ENCODE peak calls at places on chromosomes 13 and 19, in seven cellular contexts. R, B, D, W, M, C and Q are unnamed samples.

GRCh38 chr13:76822691-76823267 is 63.4 kb downstream of the KCTD12 start:
- DNase-seq in R (no peak), B (peak; percentile 34), D (no peak), W (no peak), M (no peak), C (no peak), Q (no peak)

GRCh38 chr13:42239644-42240043 is 32.3 kb upstream of the AKAP11 start:
- DNase-seq in R (no peak), B (peak; percentile 7), D (no peak), W (no peak), M (no peak), C (no peak), Q (no peak)

GRCh38 chr19:22603518-22604440 is 30.3 kb upstream of the ZNF492 start:
- DNase-seq in R (no peak), B (no peak), D (no peak), W (no peak), M (no peak), C (no peak), Q (no peak)

GRCh38 chr13:105202384-105202783 is 1333.1 kb downstream of the EFNB2 start:
- DNase-seq in R (no peak), B (peak; percentile 47), D (no peak), W (no peak), M (no peak), C (no peak), Q (no peak)

GRCh38 chr19:32067686-32068085 is 277.7 kb upstream of the ZNF507 start:
- DNase-seq in R (no peak), B (no peak), D (no peak), W (no peak), M (no peak), C (no peak), Q (no peak)

GRCh38 chr19:492091-492531 is 4.2 kb upstream of the MADCAM1 start:
- DNase-seq in R (no peak), B (no peak), D (no peak), W (no peak), M (no peak), C (no peak), Q (peak; percentile 43)

GRCh38 chr13:27712421-27712820 is 79.9 kb upstream of the GSX1 start:
- DNase-seq in R (no peak), B (no peak), D (no peak), W (peak; percentile 5), M (no peak), C (no peak), Q (no peak)

GRCh38 chr19:44990459-44990858 is 10.8 kb upstream of the RELB start:
- DNase-seq in R (no peak), B (no peak), D (no peak), W (no peak), M (no peak), C (no peak), Q (no peak)

GRCh38 chr19:35206379-35206778 is 22.2 kb downstream of the FAM187B start:
- DNase-seq in R (no peak), B (no peak), D (no peak), W (no peak), M (no peak), C (no peak), Q (no peak)

GRCh38 chr13:20566424-20566916 is 487 bp upstream of the IFT88 start:
- DNase-seq in R (no peak), B (peak; percentile 85), D (peak; percentile 2), W (peak; percentile 15), M (peak; percentile 65), C (peak; percentile 40), Q (no peak)

GRCh38 chr19:48556163-48556562 is 4.2 kb downstream of the SULT2B1 start:
- DNase-seq in R (no peak), B (peak; percentile 69), D (no peak), W (peak; percentile 62), M (no peak), C (peak; percentile 91), Q (no peak)

GRCh38 chr13:88303157-88303556 is 632.0 kb downstream of the SLITRK5 start:
- DNase-seq in R (no peak), B (no peak), D (no peak), W (no peak), M (no peak), C (no peak), Q (no peak)

GRCh38 chr13:50124536-50125305 is 109.5 kb downstream of the KCNRG start:
- DNase-seq in R (peak; percentile 58), B (peak; percentile 56), D (peak; percentile 92), W (peak; percentile 57), M (peak; percentile 98), C (peak; percentile 88), Q (peak; percentile 65)

GRCh38 chr19:10402441-10403038 is 802 bp downstream of the CDC37 start:
- DNase-seq in R (no peak), B (no peak), D (no peak), W (no peak), M (no peak), C (no peak), Q (peak; percentile 80)

GRCh38 chr19:52221831-52222375 is 32.1 kb downstream of the PPP2R1A start:
- DNase-seq in R (no peak), B (peak; percentile 35), D (no peak), W (no peak), M (no peak), C (no peak), Q (no peak)

GRCh38 chr19:53132231-53132991 is at the start of gene ZNF415:
- DNase-seq in R (peak; percentile 81), B (peak; percentile 67), D (peak; percentile 25), W (no peak), M (peak; percentile 86), C (no peak), Q (peak; percentile 75)

GRCh38 chr19:46624958-46625661 is at the start of gene PTGIR:
- DNase-seq in R (no peak), B (peak; percentile 78), D (peak; percentile 82), W (no peak), M (peak; percentile 74), C (no peak), Q (no peak)

GRCh38 chr13:29902632-29903305 is 52.4 kb upstream of the UBL3 start:
- DNase-seq in R (no peak), B (no peak), D (no peak), W (no peak), M (no peak), C (no peak), Q (no peak)

GRCh38 chr19:35501684-35502083 is 11.4 kb upstream of the KRTDAP start:
- DNase-seq in R (no peak), B (no peak), D (no peak), W (no peak), M (peak; percentile 56), C (no peak), Q (no peak)

GRCh38 chr19:51595776-51596175 is 24.7 kb downstream of the ZNF175 start:
- DNase-seq in R (no peak), B (no peak), D (no peak), W (no peak), M (no peak), C (no peak), Q (no peak)

GRCh38 chr13:75294110-75294509 is 187.9 kb downstream of the TBC1D4 start:
- DNase-seq in R (no peak), B (no peak), D (no peak), W (no peak), M (no peak), C (no peak), Q (no peak)

GRCh38 chr13:49098198-49098597 is 121.9 kb upstream of the MLNR start:
- DNase-seq in R (no peak), B (peak; percentile 99), D (peak; percentile 30), W (peak; percentile 37), M (peak; percentile 42), C (no peak), Q (no peak)

GRCh38 chr13:49098771-49099512 is 121.2 kb upstream of the MLNR start:
- DNase-seq in R (no peak), B (no peak), D (no peak), W (peak; percentile 10), M (no peak), C (no peak), Q (no peak)

GRCh38 chr13:49100637-49101570 is 119.2 kb upstream of the MLNR start:
- DNase-seq in R (no peak), B (no peak), D (no peak), W (no peak), M (no peak), C (no peak), Q (no peak)

GRCh38 chr13:49099513-49099877 is 120.6 kb upstream of the MLNR start:
- DNase-seq in R (no peak), B (no peak), D (no peak), W (no peak), M (no peak), C (no peak), Q (no peak)

GRCh38 chr13:49097374-49097773 is 121.7 kb downstream of the FNDC3A start:
- DNase-seq in R (no peak), B (peak; percentile 85), D (no peak), W (no peak), M (no peak), C (no peak), Q (no peak)
- TF ChIP-seq CTCF in R (no peak), B (no peak), D (no peak), W (no peak), M (no peak), C (no peak), Q (no peak)

DNA sequence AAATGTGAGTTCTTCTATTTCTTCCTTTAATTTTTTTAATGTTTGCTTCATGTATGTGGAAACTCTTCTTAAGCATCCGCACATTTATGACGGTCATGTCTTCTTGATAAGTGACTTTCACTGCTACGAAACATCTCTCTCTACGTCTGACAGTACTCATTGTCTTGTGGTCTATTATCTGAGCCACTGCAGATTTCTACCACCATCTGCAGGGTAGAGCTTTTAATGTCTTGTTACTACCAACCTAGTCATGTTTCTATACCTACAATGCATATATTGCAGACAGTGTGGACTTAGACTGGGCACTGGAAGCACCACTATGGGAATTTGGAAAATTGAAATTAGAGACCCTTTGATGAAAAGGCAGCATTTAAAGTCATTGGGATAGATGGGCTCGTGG is 75.4 kb upstream of the ARHGEF7 start:
- DNase-seq in R (no peak), B (no peak), D (no peak), W (no peak), M (no peak), C (no peak), Q (no peak)
- TF ChIP-seq CTCF in R (no peak), B (no peak), D (no peak), W (no peak), M (no peak), C (no peak), Q (no peak)

GRCh38 chr13:103188688-103189326 is 122.6 kb upstream of the SLC10A2 start:
- DNase-seq in R (no peak), B (no peak), D (no peak), W (no peak), M (no peak), C (peak; percentile 1), Q (no peak)
- TF ChIP-seq CTCF in R (peak; percentile 82), B (peak; percentile 19), D (peak; percentile 22), W (no peak), M (no peak), C (peak; percentile 48), Q (peak; percentile 71)

DNA sequence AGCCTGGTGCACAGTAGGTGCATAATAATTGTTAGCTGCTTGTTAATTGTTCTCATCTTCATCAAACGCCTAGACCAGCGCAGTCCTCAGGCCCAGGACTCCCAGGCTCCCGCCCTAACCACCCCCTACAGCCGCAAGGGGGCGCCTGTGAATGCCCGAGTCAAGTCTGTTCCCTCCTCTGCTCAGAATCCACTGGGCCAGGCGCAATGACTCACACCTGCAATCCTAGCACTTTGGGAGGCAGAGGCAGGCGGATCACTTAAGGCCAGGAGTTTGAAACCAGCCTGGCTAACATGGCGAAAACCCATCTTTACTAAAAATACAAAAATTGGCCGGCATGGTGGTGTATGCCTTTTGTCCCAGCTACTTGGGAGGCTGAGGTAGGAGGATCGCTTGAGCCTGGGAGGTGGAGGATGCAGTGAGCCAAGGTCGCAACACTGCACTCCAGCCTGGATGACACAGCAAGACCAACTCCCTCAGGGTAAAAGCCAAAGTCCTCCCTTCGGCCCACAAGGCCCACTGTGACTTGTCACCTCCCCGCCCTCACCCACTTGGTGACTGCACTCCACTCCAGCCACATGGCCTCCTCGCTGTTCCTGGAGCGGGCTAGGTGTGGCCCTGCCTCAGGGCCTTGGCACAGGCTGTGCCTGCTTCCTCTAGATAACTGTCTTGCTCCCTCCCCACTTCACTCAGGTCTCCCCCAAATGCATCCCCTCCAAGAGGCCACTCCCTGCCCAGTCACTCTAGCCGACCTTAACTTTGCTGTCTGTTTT is 9.1 kb downstream of the ZNF653 start:
- DNase-seq in R (peak; percentile 51), B (peak; percentile 86), D (peak; percentile 27), W (peak; percentile 59), M (peak; percentile 74), C (peak; percentile 55), Q (peak; percentile 81)
- TF ChIP-seq CTCF in R (peak; percentile 73), B (peak; percentile 80), D (peak; percentile 65), W (peak; percentile 36), M (peak; percentile 20), C (peak; percentile 56), Q (peak; percentile 73)